ENCODE peak calls at places on chromosomes 5 and 9, in four cellular contexts. One of them, this sample, is unnamed.

GRCh38 chr9:88949425-88949824 is 41.8 kb upstream of the S1PR3 start:
- DNase-seq in GM12878: no peak
- DNase-seq in HepG2: no peak
- DNase-seq in K562: peak
- DNase-seq in this sample: no peak

GRCh38 chr5:74966151-74967050 is 86.0 kb downstream of the GCNT4 start:
- DNase-seq in GM12878: no peak
- DNase-seq in HepG2: no peak
- DNase-seq in K562: no peak
- DNase-seq in this sample: no peak

GRCh38 chr9:90508940-90509339 is 133.7 kb downstream of the DIRAS2 start:
- DNase-seq in GM12878: no peak
- DNase-seq in HepG2: no peak
- DNase-seq in K562: no peak
- DNase-seq in this sample: no peak

GRCh38 chr5:78626009-78626571 is 22.5 kb downstream of the LHFPL2 start:
- DNase-seq in HepG2: no peak
- DNase-seq in K562: no peak
- DNase-seq in GM12878: no peak
- DNase-seq in this sample: no peak

GRCh38 chr5:50744761-50745160 is 78.3 kb downstream of the PARP8 start:
- DNase-seq in K562: no peak
- DNase-seq in HepG2: no peak
- DNase-seq in GM12878: peak
- DNase-seq in this sample: no peak

GRCh38 chr9:134496413-134497282 is 145.0 kb upstream of the COL5A1 start:
- DNase-seq in K562: no peak
- DNase-seq in HepG2: no peak
- DNase-seq in GM12878: no peak
- DNase-seq in this sample: no peak

GRCh38 chr9:117189121-117189520 is 225.7 kb downstream of the ASTN2 start:
- DNase-seq in HepG2: no peak
- DNase-seq in GM12878: no peak
- DNase-seq in K562: no peak
- DNase-seq in this sample: no peak

GRCh38 chr5:40224421-40224820 is 455.3 kb upstream of the PTGER4 start:
- DNase-seq in GM12878: no peak
- DNase-seq in HepG2: no peak
- DNase-seq in K562: no peak
- DNase-seq in this sample: no peak

GRCh38 chr5:16616536-16617271 is at the start of gene RETREG1:
- DNase-seq in GM12878: no peak
- DNase-seq in K562: peak
- DNase-seq in HepG2: no peak
- DNase-seq in this sample: peak

GRCh38 chr9:91301161-91301560 is 60.6 kb downstream of the AUH start:
- DNase-seq in GM12878: no peak
- DNase-seq in K562: no peak
- DNase-seq in HepG2: no peak
- DNase-seq in this sample: no peak

GRCh38 chr5:169258372-169259000 is 42.5 kb downstream of the SLIT3 start:
- DNase-seq in GM12878: no peak
- DNase-seq in HepG2: no peak
- DNase-seq in K562: no peak
- DNase-seq in this sample: no peak

GRCh38 chr5:51202161-51202560 is 181.1 kb upstream of the ISL1 start:
- DNase-seq in HepG2: no peak
- DNase-seq in GM12878: no peak
- DNase-seq in K562: no peak
- DNase-seq in this sample: no peak

GRCh38 chr9:109816490-109816889 is 36.5 kb downstream of the PALM2AKAP2 start:
- DNase-seq in GM12878: no peak
- DNase-seq in K562: no peak
- DNase-seq in HepG2: peak
- DNase-seq in this sample: no peak

GRCh38 chr5:38433160-38433861 is 123.1 kb downstream of the LIFR start:
- DNase-seq in HepG2: no peak
- DNase-seq in K562: no peak
- DNase-seq in GM12878: no peak
- DNase-seq in this sample: no peak

GRCh38 chr5:5572983-5573797 is 150.7 kb downstream of the ICE1 start:
- DNase-seq in HepG2: no peak
- DNase-seq in GM12878: no peak
- DNase-seq in K562: no peak
- DNase-seq in this sample: no peak

GRCh38 chr5:96978812-96979449 is 43.1 kb downstream of the LNPEP start:
- DNase-seq in K562: no peak
- DNase-seq in GM12878: no peak
- DNase-seq in HepG2: no peak
- DNase-seq in this sample: no peak

GRCh38 chr5:56763711-56764466 is 51.5 kb upstream of the MAP3K1 start:
- DNase-seq in HepG2: peak
- DNase-seq in GM12878: no peak
- DNase-seq in K562: no peak
- DNase-seq in this sample: no peak
- TF ChIP-seq CBFB in HepG2: no peak
- TF ChIP-seq CBFB in GM12878: no peak
- TF ChIP-seq CBFB in K562: no peak
- TF ChIP-seq CBFB in this sample: no peak

DNA sequence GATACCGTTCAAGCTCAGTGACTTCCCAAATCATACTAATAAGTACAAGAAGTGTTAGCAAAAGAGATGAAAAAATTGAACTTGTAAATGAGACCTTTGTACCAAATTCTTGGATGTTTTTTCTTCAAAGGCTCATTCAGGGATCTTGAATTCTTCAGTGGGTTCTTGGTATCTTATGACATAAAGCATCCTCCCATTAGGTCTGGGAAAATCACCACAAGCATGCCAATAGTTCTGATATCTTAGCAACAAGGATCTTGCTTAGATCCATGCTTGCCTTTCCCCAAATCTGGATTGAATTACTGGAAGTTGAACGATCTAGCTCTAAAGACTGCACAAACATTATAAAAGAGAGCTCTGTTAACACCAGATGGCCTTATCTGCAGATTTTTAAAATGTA is 266.3 kb downstream of the RAB3C start:
- DNase-seq in GM12878: no peak
- DNase-seq in K562: no peak
- DNase-seq in HepG2: no peak
- DNase-seq in this sample: no peak
- TF ChIP-seq ETV6 in GM12878: no peak
- TF ChIP-seq ETV6 in K562: no peak
- TF ChIP-seq ETV6 in HepG2: no peak
- TF ChIP-seq ETV6 in this sample: no peak

GRCh38 chr9:18452276-18452675 is 21.7 kb upstream of the ADAMTSL1 start:
- DNase-seq in K562: no peak
- DNase-seq in HepG2: no peak
- DNase-seq in GM12878: no peak
- DNase-seq in this sample: no peak

GRCh38 chr9:18448101-18448500 is 25.9 kb upstream of the ADAMTSL1 start:
- DNase-seq in K562: no peak
- DNase-seq in GM12878: no peak
- DNase-seq in HepG2: no peak
- DNase-seq in this sample: no peak

GRCh38 chr9:18447131-18447530 is 26.8 kb upstream of the ADAMTSL1 start:
- DNase-seq in K562: no peak
- DNase-seq in HepG2: no peak
- DNase-seq in GM12878: no peak
- DNase-seq in this sample: no peak

GRCh38 chr9:18456624-18457237 is 17.2 kb upstream of the ADAMTSL1 start:
- DNase-seq in HepG2: peak
- DNase-seq in GM12878: no peak
- DNase-seq in K562: no peak
- DNase-seq in this sample: no peak

DNA sequence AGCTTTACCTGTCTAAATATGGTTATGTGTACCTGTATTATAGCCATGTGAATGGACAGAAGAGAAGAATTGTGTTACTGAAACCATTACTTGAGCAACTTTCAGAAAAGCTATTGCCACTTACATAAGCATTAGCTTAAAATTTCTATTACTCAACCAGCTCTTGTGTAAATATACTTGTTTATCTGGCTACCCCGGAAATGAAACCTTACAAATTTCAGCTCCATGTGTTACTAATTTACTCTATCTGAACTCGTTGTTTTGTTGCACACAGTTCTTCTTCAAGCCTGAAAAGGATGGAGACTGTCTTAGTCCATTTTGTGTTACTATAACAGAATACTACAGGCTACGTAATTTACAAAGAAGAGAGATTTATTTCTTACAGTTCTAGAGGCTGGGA is 22.5 kb upstream of the ADAMTSL1 start:
- DNase-seq in K562: no peak
- DNase-seq in GM12878: no peak
- DNase-seq in HepG2: no peak
- DNase-seq in this sample: no peak
- TF ChIP-seq CBFB in K562: no peak
- TF ChIP-seq CBFB in GM12878: no peak
- TF ChIP-seq CBFB in HepG2: no peak
- TF ChIP-seq CBFB in this sample: no peak

DNA sequence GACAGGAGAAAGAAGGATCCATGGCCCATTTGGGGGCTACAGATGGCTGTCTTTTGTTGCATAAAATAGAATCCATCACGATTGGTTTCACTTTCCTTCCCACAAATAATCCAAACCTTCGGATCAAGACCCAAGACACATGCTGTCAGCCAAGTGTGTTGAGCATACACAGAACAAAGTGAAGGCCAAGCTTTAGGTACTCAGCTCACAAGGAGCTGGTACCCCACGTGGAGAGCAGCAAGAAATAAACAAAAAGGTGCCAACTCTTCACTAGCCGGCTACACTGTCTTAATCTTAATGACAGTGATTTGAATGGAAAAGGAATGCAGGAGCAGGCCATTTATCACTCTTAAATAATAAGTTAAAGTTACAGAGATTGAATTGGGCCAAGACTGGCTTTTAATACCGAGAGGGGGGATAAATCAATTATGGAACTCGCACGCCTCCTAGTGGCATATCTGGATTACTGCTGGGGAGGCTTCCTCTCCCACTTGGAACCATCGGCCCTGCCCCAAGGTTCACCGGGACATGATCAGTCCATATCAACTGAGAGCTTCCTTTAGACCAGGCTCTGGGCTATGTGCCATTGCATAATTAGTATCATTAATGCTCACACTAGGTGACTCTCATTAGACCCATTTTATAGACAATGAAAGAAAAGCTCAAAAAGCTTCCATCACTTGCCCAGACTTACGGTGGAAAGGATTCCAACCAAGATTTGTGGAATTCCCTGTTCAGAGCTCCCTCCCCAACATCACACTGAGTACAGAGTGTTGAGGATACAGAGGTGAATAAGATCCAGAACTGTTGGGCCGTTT is 94.0 kb downstream of the ACTL7B start:
- DNase-seq in K562: peak
- DNase-seq in HepG2: peak
- DNase-seq in GM12878: no peak
- DNase-seq in this sample: peak
- TF ChIP-seq ETV6 in K562: no peak
- TF ChIP-seq ETV6 in HepG2: no peak
- TF ChIP-seq ETV6 in GM12878: no peak
- TF ChIP-seq ETV6 in this sample: no peak

GRCh38 chr9:136057236-136058151 is 37.6 kb downstream of the NACC2 start:
- DNase-seq in HepG2: no peak
- DNase-seq in K562: no peak
- DNase-seq in GM12878: no peak
- DNase-seq in this sample: peak
- TF ChIP-seq CBFB in HepG2: no peak
- TF ChIP-seq CBFB in K562: no peak
- TF ChIP-seq CBFB in GM12878: no peak
- TF ChIP-seq CBFB in this sample: no peak

DNA sequence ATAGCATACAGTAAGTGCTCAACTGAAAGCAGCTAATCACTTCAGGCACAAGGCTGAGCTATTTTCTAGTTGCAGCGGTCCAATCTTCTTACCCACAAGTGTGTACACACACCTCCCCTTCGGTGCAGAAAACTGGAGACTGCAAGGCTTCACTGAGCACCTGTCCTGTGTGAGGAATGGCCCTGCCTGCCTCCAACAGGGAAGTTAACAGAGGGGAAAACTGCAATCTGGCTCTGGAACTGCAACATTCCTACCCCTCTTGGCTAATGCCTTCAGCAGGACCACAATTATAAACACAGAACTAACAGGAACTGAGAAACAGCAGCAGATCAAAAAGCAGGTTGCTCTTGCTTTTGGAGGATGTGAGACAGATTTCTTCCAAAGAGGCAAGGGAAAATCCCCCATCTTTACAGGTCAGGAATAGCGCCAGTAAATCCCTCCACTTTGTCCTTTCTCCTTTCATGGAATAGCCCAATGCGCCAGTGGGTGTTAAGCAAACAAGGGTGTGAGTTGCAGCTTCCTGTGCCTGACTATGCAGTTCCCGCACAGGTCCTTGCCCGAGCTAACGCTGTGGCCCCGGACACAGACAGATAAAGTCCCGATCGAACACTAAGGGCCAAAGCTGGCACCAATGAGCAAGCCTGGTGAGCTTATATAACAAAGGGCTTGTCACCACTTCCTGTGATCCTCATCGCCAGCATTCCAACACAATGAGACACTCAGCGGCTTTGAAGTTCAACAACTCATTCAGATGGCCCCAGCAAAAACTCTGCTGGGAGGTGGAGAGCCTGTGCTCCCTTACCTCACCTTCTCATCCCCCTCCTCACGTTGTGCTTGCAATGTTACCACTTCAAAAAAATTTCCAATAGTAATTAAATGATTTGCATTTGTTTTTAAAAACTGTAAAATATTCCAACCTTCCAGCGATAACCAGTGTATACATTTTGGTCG is 21.5 kb downstream of the SHB start:
- DNase-seq in K562: peak
- DNase-seq in GM12878: no peak
- DNase-seq in HepG2: peak
- DNase-seq in this sample: peak
- TF ChIP-seq ETV6 in K562: no peak
- TF ChIP-seq ETV6 in GM12878: no peak
- TF ChIP-seq ETV6 in HepG2: peak
- TF ChIP-seq ETV6 in this sample: peak

DNA sequence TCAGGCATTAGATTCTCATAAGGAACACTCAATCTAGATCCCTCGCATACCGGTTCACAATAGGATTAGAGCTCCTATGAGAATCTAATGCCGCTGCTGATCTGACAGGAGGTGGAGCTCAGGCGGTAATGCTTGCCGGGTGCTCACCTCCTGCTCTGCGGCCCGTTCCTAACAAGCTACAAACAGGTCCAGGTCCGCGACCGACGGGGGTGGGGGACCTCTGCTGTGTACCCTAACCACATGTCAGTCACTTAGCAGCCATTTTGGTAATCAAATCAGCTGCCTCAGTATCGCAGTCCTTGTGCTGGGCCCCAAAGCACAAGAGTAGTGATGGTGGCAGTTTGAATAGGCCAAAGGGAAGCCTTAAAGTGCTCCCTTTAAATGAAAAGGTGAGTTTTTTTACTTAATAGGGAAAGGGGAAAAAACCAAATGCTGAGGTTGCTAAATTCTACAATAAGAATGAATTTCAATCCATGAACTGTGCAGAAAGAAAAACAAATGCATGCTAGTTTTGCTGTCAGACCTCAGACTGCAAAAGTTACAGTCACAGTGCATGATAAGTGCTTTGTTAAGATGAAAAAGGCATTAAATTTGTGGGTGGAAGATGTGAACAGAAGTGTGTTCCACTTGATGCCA is 67.0 kb upstream of the TNPO1 start:
- DNase-seq in K562: no peak
- DNase-seq in GM12878: no peak
- DNase-seq in HepG2: no peak
- DNase-seq in this sample: peak
- TF ChIP-seq CBFB in K562: no peak
- TF ChIP-seq CBFB in GM12878: no peak
- TF ChIP-seq CBFB in HepG2: no peak
- TF ChIP-seq CBFB in this sample: no peak